ENCODE peak calls at places on chromosomes 16 and 17, in ten cellular contexts. One of them, this sample, is unnamed.

GRCh38 chr17:44797809-44798208 is 32.3 kb downstream of the GJC1 start:
- DNase-seq in kidney tubule cell: no peak
- DNase-seq in EL: peak; percentile 36
- DNase-seq in GM23248: no peak
- DNase-seq in epithelial cell of esophagus: no peak
- DNase-seq in stomach: no peak
- DNase-seq in lung: no peak
- DNase-seq in pons: no peak
- DNase-seq in stimulated activated CD8-positive, alpha-beta memory T cell treated with anti-CD3 and anti-CD28 coated beads, Interleukin-4, amount 100 ng/mL, for 4 hours: no peak
- DNase-seq in GM04504: no peak
- DNase-seq in this sample: no peak

GRCh38 chr17:7419833-7420610 is at the start of gene SPEM1:
- DNase-seq in kidney tubule cell: no peak
- DNase-seq in EL: no peak
- DNase-seq in GM23248: no peak
- DNase-seq in epithelial cell of esophagus: no peak
- DNase-seq in stomach: no peak
- DNase-seq in lung: no peak
- DNase-seq in pons: no peak
- DNase-seq in stimulated activated CD8-positive, alpha-beta memory T cell treated with anti-CD3 and anti-CD28 coated beads, Interleukin-4, amount 100 ng/mL, for 4 hours: no peak
- DNase-seq in GM04504: no peak
- DNase-seq in this sample: no peak

GRCh38 chr17:60170835-60171752 is 21.3 kb downstream of the CA4 start:
- DNase-seq in kidney tubule cell: no peak
- DNase-seq in EL: no peak
- DNase-seq in GM23248: peak; percentile 46
- DNase-seq in epithelial cell of esophagus: no peak
- DNase-seq in stomach: peak; percentile 63
- DNase-seq in lung: no peak
- DNase-seq in pons: peak; percentile 86
- DNase-seq in stimulated activated CD8-positive, alpha-beta memory T cell treated with anti-CD3 and anti-CD28 coated beads, Interleukin-4, amount 100 ng/mL, for 4 hours: no peak
- DNase-seq in GM04504: no peak
- DNase-seq in this sample: no peak

GRCh38 chr17:45976755-45977505 is 22.1 kb upstream of the STH start:
- DNase-seq in kidney tubule cell: no peak
- DNase-seq in EL: peak; percentile 21
- DNase-seq in GM23248: no peak
- DNase-seq in epithelial cell of esophagus: peak; percentile 22
- DNase-seq in stomach: no peak
- DNase-seq in lung: no peak
- DNase-seq in pons: no peak
- DNase-seq in stimulated activated CD8-positive, alpha-beta memory T cell treated with anti-CD3 and anti-CD28 coated beads, Interleukin-4, amount 100 ng/mL, for 4 hours: no peak
- DNase-seq in GM04504: no peak
- DNase-seq in this sample: no peak

GRCh38 chr16:12703935-12704334 is 99.8 kb downstream of the CPPED1 start:
- DNase-seq in kidney tubule cell: peak; percentile 25
- DNase-seq in EL: peak; percentile 25
- DNase-seq in GM23248: peak; percentile 31
- DNase-seq in epithelial cell of esophagus: no peak
- DNase-seq in stomach: no peak
- DNase-seq in lung: no peak
- DNase-seq in pons: no peak
- DNase-seq in stimulated activated CD8-positive, alpha-beta memory T cell treated with anti-CD3 and anti-CD28 coated beads, Interleukin-4, amount 100 ng/mL, for 4 hours: no peak
- DNase-seq in GM04504: peak; percentile 29
- DNase-seq in this sample: no peak

GRCh38 chr17:78648293-78648692 is 71.1 kb upstream of the DNAH17 start:
- DNase-seq in kidney tubule cell: no peak
- DNase-seq in EL: no peak
- DNase-seq in GM23248: no peak
- DNase-seq in epithelial cell of esophagus: no peak
- DNase-seq in stomach: no peak
- DNase-seq in lung: no peak
- DNase-seq in pons: no peak
- DNase-seq in stimulated activated CD8-positive, alpha-beta memory T cell treated with anti-CD3 and anti-CD28 coated beads, Interleukin-4, amount 100 ng/mL, for 4 hours: no peak
- DNase-seq in GM04504: no peak
- DNase-seq in this sample: no peak

GRCh38 chr16:82639666-82640336 is 13.0 kb downstream of the CDH13 start:
- DNase-seq in kidney tubule cell: peak; percentile 58
- DNase-seq in EL: peak; percentile 73
- DNase-seq in GM23248: peak; percentile 63
- DNase-seq in epithelial cell of esophagus: peak; percentile 67
- DNase-seq in stomach: peak; percentile 62
- DNase-seq in lung: peak; percentile 36
- DNase-seq in pons: peak; percentile 41
- DNase-seq in stimulated activated CD8-positive, alpha-beta memory T cell treated with anti-CD3 and anti-CD28 coated beads, Interleukin-4, amount 100 ng/mL, for 4 hours: no peak
- DNase-seq in GM04504: no peak
- DNase-seq in this sample: peak; percentile 64

GRCh38 chr17:82859431-82860403 is 19.9 kb upstream of the ZNF750 start:
- DNase-seq in kidney tubule cell: peak; percentile 92
- DNase-seq in EL: peak; percentile 71
- DNase-seq in GM23248: peak; percentile 47
- DNase-seq in epithelial cell of esophagus: peak; percentile 68
- DNase-seq in stomach: no peak
- DNase-seq in lung: no peak
- DNase-seq in pons: no peak
- DNase-seq in stimulated activated CD8-positive, alpha-beta memory T cell treated with anti-CD3 and anti-CD28 coated beads, Interleukin-4, amount 100 ng/mL, for 4 hours: peak; percentile 31
- DNase-seq in GM04504: no peak
- DNase-seq in this sample: peak; percentile 75

GRCh38 chr17:3866269-3866668 is 20.2 kb upstream of the NCBP3 start:
- DNase-seq in kidney tubule cell: no peak
- DNase-seq in EL: no peak
- DNase-seq in GM23248: no peak
- DNase-seq in epithelial cell of esophagus: no peak
- DNase-seq in stomach: no peak
- DNase-seq in lung: no peak
- DNase-seq in pons: no peak
- DNase-seq in stimulated activated CD8-positive, alpha-beta memory T cell treated with anti-CD3 and anti-CD28 coated beads, Interleukin-4, amount 100 ng/mL, for 4 hours: no peak
- DNase-seq in GM04504: no peak
- DNase-seq in this sample: no peak

GRCh38 chr17:61235821-61236197 is 163.8 kb upstream of the TBX2 start:
- DNase-seq in kidney tubule cell: no peak
- DNase-seq in EL: peak; percentile 52
- DNase-seq in GM23248: peak; percentile 65
- DNase-seq in epithelial cell of esophagus: peak; percentile 34
- DNase-seq in stomach: no peak
- DNase-seq in lung: no peak
- DNase-seq in pons: peak; percentile 90
- DNase-seq in stimulated activated CD8-positive, alpha-beta memory T cell treated with anti-CD3 and anti-CD28 coated beads, Interleukin-4, amount 100 ng/mL, for 4 hours: no peak
- DNase-seq in GM04504: no peak
- DNase-seq in this sample: no peak

GRCh38 chr16:86061318-86061695 is 162.3 kb downstream of the IRF8 start:
- DNase-seq in kidney tubule cell: no peak
- DNase-seq in EL: no peak
- DNase-seq in GM23248: no peak
- DNase-seq in epithelial cell of esophagus: no peak
- DNase-seq in stomach: no peak
- DNase-seq in lung: no peak
- DNase-seq in pons: no peak
- DNase-seq in stimulated activated CD8-positive, alpha-beta memory T cell treated with anti-CD3 and anti-CD28 coated beads, Interleukin-4, amount 100 ng/mL, for 4 hours: no peak
- DNase-seq in GM04504: no peak
- DNase-seq in this sample: no peak

GRCh38 chr16:35735403-35736251 is 2276.2 kb downstream of the TP53TG3F start:
- DNase-seq in kidney tubule cell: no peak
- DNase-seq in EL: no peak
- DNase-seq in GM23248: no peak
- DNase-seq in epithelial cell of esophagus: no peak
- DNase-seq in stomach: no peak
- DNase-seq in lung: no peak
- DNase-seq in pons: no peak
- DNase-seq in stimulated activated CD8-positive, alpha-beta memory T cell treated with anti-CD3 and anti-CD28 coated beads, Interleukin-4, amount 100 ng/mL, for 4 hours: no peak
- DNase-seq in GM04504: no peak
- DNase-seq in this sample: peak; percentile 12

GRCh38 chr16:71954180-71954579 is 46.0 kb downstream of the PKD1L3 start:
- DNase-seq in kidney tubule cell: no peak
- DNase-seq in EL: no peak
- DNase-seq in GM23248: no peak
- DNase-seq in epithelial cell of esophagus: no peak
- DNase-seq in stomach: no peak
- DNase-seq in lung: no peak
- DNase-seq in pons: no peak
- DNase-seq in stimulated activated CD8-positive, alpha-beta memory T cell treated with anti-CD3 and anti-CD28 coated beads, Interleukin-4, amount 100 ng/mL, for 4 hours: no peak
- DNase-seq in GM04504: no peak
- DNase-seq in this sample: no peak

GRCh38 chr17:30388321-30389179 is 9.8 kb downstream of the CPD start:
- DNase-seq in kidney tubule cell: no peak
- DNase-seq in EL: no peak
- DNase-seq in GM23248: no peak
- DNase-seq in epithelial cell of esophagus: no peak
- DNase-seq in stomach: no peak
- DNase-seq in lung: no peak
- DNase-seq in pons: no peak
- DNase-seq in stimulated activated CD8-positive, alpha-beta memory T cell treated with anti-CD3 and anti-CD28 coated beads, Interleukin-4, amount 100 ng/mL, for 4 hours: no peak
- DNase-seq in GM04504: no peak
- DNase-seq in this sample: no peak

GRCh38 chr16:1823821-1824220 is 2.8 kb downstream of the HAGH start:
- DNase-seq in kidney tubule cell: peak; percentile 76
- DNase-seq in EL: peak; percentile 52
- DNase-seq in GM23248: no peak
- DNase-seq in epithelial cell of esophagus: peak; percentile 82
- DNase-seq in stomach: peak; percentile 55
- DNase-seq in lung: no peak
- DNase-seq in pons: peak; percentile 19
- DNase-seq in stimulated activated CD8-positive, alpha-beta memory T cell treated with anti-CD3 and anti-CD28 coated beads, Interleukin-4, amount 100 ng/mL, for 4 hours: no peak
- DNase-seq in GM04504: no peak
- DNase-seq in this sample: peak; percentile 54

GRCh38 chr17:57747221-57748017 is 2.3 kb upstream of the CCDC182 start:
- DNase-seq in kidney tubule cell: peak; percentile 71
- DNase-seq in EL: peak; percentile 58
- DNase-seq in GM23248: peak; percentile 74
- DNase-seq in epithelial cell of esophagus: peak; percentile 74
- DNase-seq in stomach: peak; percentile 38
- DNase-seq in lung: peak; percentile 32
- DNase-seq in pons: peak; percentile 75
- DNase-seq in stimulated activated CD8-positive, alpha-beta memory T cell treated with anti-CD3 and anti-CD28 coated beads, Interleukin-4, amount 100 ng/mL, for 4 hours: peak; percentile 9
- DNase-seq in GM04504: peak; percentile 16
- DNase-seq in this sample: peak; percentile 71

GRCh38 chr16:48383204-48383876 is 1.9 kb downstream of the SIAH1 start:
- DNase-seq in kidney tubule cell: no peak
- DNase-seq in EL: no peak
- DNase-seq in GM23248: peak; percentile 78
- DNase-seq in epithelial cell of esophagus: no peak
- DNase-seq in stomach: no peak
- DNase-seq in lung: no peak
- DNase-seq in pons: no peak
- DNase-seq in stimulated activated CD8-positive, alpha-beta memory T cell treated with anti-CD3 and anti-CD28 coated beads, Interleukin-4, amount 100 ng/mL, for 4 hours: no peak
- DNase-seq in GM04504: no peak
- DNase-seq in this sample: no peak

GRCh38 chr16:65793781-65794180 is 572.7 kb upstream of the CDH5 start:
- DNase-seq in kidney tubule cell: no peak
- DNase-seq in EL: no peak
- DNase-seq in GM23248: no peak
- DNase-seq in epithelial cell of esophagus: no peak
- DNase-seq in stomach: no peak
- DNase-seq in lung: no peak
- DNase-seq in pons: no peak
- DNase-seq in stimulated activated CD8-positive, alpha-beta memory T cell treated with anti-CD3 and anti-CD28 coated beads, Interleukin-4, amount 100 ng/mL, for 4 hours: no peak
- DNase-seq in GM04504: no peak
- DNase-seq in this sample: no peak

GRCh38 chr17:77409282-77410161 is 268.8 kb downstream of the SEC14L1 start:
- DNase-seq in kidney tubule cell: no peak
- DNase-seq in EL: peak; percentile 82
- DNase-seq in GM23248: peak; percentile 68
- DNase-seq in epithelial cell of esophagus: peak; percentile 57
- DNase-seq in stomach: peak; percentile 77
- DNase-seq in lung: no peak
- DNase-seq in pons: peak; percentile 24
- DNase-seq in stimulated activated CD8-positive, alpha-beta memory T cell treated with anti-CD3 and anti-CD28 coated beads, Interleukin-4, amount 100 ng/mL, for 4 hours: no peak
- DNase-seq in GM04504: no peak
- DNase-seq in this sample: no peak

GRCh38 chr16:4972938-4973587 is 14.9 kb downstream of the SEC14L5 start:
- DNase-seq in kidney tubule cell: no peak
- DNase-seq in EL: no peak
- DNase-seq in GM23248: no peak
- DNase-seq in epithelial cell of esophagus: no peak
- DNase-seq in stomach: no peak
- DNase-seq in lung: no peak
- DNase-seq in pons: peak; percentile 95
- DNase-seq in stimulated activated CD8-positive, alpha-beta memory T cell treated with anti-CD3 and anti-CD28 coated beads, Interleukin-4, amount 100 ng/mL, for 4 hours: no peak
- DNase-seq in GM04504: no peak
- DNase-seq in this sample: no peak

GRCh38 chr17:38458521-38458920 is 30.3 kb downstream of the ARHGAP23 start:
- DNase-seq in kidney tubule cell: no peak
- DNase-seq in EL: no peak
- DNase-seq in GM23248: no peak
- DNase-seq in epithelial cell of esophagus: no peak
- DNase-seq in stomach: no peak
- DNase-seq in lung: no peak
- DNase-seq in pons: no peak
- DNase-seq in stimulated activated CD8-positive, alpha-beta memory T cell treated with anti-CD3 and anti-CD28 coated beads, Interleukin-4, amount 100 ng/mL, for 4 hours: no peak
- DNase-seq in GM04504: no peak
- DNase-seq in this sample: peak; percentile 29

GRCh38 chr17:28398280-28398981 is 7.6 kb downstream of the SLC46A1 start:
- DNase-seq in kidney tubule cell: peak; percentile 88
- DNase-seq in EL: peak; percentile 60
- DNase-seq in GM23248: peak; percentile 33
- DNase-seq in epithelial cell of esophagus: no peak
- DNase-seq in stomach: no peak
- DNase-seq in lung: no peak
- DNase-seq in pons: no peak
- DNase-seq in stimulated activated CD8-positive, alpha-beta memory T cell treated with anti-CD3 and anti-CD28 coated beads, Interleukin-4, amount 100 ng/mL, for 4 hours: no peak
- DNase-seq in GM04504: no peak
- DNase-seq in this sample: no peak

GRCh38 chr17:4786111-4786491 is at the start of gene VMO1:
- DNase-seq in kidney tubule cell: no peak
- DNase-seq in EL: peak; percentile 56
- DNase-seq in GM23248: peak; percentile 69
- DNase-seq in epithelial cell of esophagus: peak; percentile 18
- DNase-seq in stomach: no peak
- DNase-seq in lung: no peak
- DNase-seq in pons: no peak
- DNase-seq in stimulated activated CD8-positive, alpha-beta memory T cell treated with anti-CD3 and anti-CD28 coated beads, Interleukin-4, amount 100 ng/mL, for 4 hours: no peak
- DNase-seq in GM04504: no peak
- DNase-seq in this sample: no peak

GRCh38 chr17:66727634-66728570 is 107.0 kb upstream of the CACNG5 start:
- DNase-seq in kidney tubule cell: peak; percentile 58
- DNase-seq in EL: peak; percentile 37
- DNase-seq in GM23248: peak; percentile 68
- DNase-seq in epithelial cell of esophagus: peak; percentile 71
- DNase-seq in stomach: peak; percentile 52
- DNase-seq in lung: peak; percentile 62
- DNase-seq in pons: peak; percentile 71
- DNase-seq in stimulated activated CD8-positive, alpha-beta memory T cell treated with anti-CD3 and anti-CD28 coated beads, Interleukin-4, amount 100 ng/mL, for 4 hours: no peak
- DNase-seq in GM04504: peak; percentile 13
- DNase-seq in this sample: peak; percentile 82

GRCh38 chr17:43766413-43767052 is 7.9 kb upstream of the SOST start:
- DNase-seq in kidney tubule cell: peak; percentile 57
- DNase-seq in EL: peak; percentile 45
- DNase-seq in GM23248: peak; percentile 76
- DNase-seq in epithelial cell of esophagus: peak; percentile 62
- DNase-seq in stomach: peak; percentile 71
- DNase-seq in lung: no peak
- DNase-seq in pons: peak; percentile 56
- DNase-seq in stimulated activated CD8-positive, alpha-beta memory T cell treated with anti-CD3 and anti-CD28 coated beads, Interleukin-4, amount 100 ng/mL, for 4 hours: peak; percentile 17
- DNase-seq in GM04504: no peak
- DNase-seq in this sample: no peak

GRCh38 chr17:46817151-46817900 is 1.2 kb downstream of the WNT3 start:
- DNase-seq in kidney tubule cell: no peak
- DNase-seq in EL: no peak
- DNase-seq in GM23248: no peak
- DNase-seq in epithelial cell of esophagus: no peak
- DNase-seq in stomach: no peak
- DNase-seq in lung: no peak
- DNase-seq in pons: no peak
- DNase-seq in stimulated activated CD8-positive, alpha-beta memory T cell treated with anti-CD3 and anti-CD28 coated beads, Interleukin-4, amount 100 ng/mL, for 4 hours: no peak
- DNase-seq in GM04504: no peak
- DNase-seq in this sample: no peak

GRCh38 chr17:60599620-60600489 is at the start of gene PPM1D:
- DNase-seq in kidney tubule cell: peak; percentile 99
- DNase-seq in EL: peak; percentile 99
- DNase-seq in GM23248: peak; percentile 100
- DNase-seq in epithelial cell of esophagus: peak; percentile 99
- DNase-seq in stomach: peak; percentile 100
- DNase-seq in lung: peak; percentile 99
- DNase-seq in pons: peak; percentile 99
- DNase-seq in stimulated activated CD8-positive, alpha-beta memory T cell treated with anti-CD3 and anti-CD28 coated beads, Interleukin-4, amount 100 ng/mL, for 4 hours: peak; percentile 96
- DNase-seq in GM04504: peak; percentile 98
- DNase-seq in this sample: peak; percentile 100

GRCh38 chr16:369275-369865 is 968 bp downstream of the MRPL28 start:
- DNase-seq in kidney tubule cell: no peak
- DNase-seq in EL: no peak
- DNase-seq in GM23248: no peak
- DNase-seq in epithelial cell of esophagus: no peak
- DNase-seq in stomach: no peak
- DNase-seq in lung: no peak
- DNase-seq in pons: no peak
- DNase-seq in stimulated activated CD8-positive, alpha-beta memory T cell treated with anti-CD3 and anti-CD28 coated beads, Interleukin-4, amount 100 ng/mL, for 4 hours: no peak
- DNase-seq in GM04504: no peak
- DNase-seq in this sample: no peak